ENCODE peak calls at places on chromosomes 7 and 10, in seven cellular contexts. U, Y, P, G, D, H and E are unnamed samples.

GRCh38 chr7:39741942-39742623 is 118.7 kb downstream of the RALA start:
- DNase-seq in U (no peak), H (no peak), P (no peak), G (no peak), Y (peak; percentile 29), D (peak; percentile 78), E (no peak)

GRCh38 chr10:9508616-9509015 is 1454.1 kb downstream of the GATA3 start:
- DNase-seq in U (no peak), H (no peak), D (no peak), P (no peak), Y (no peak), G (no peak), E (no peak)

GRCh38 chr7:102933763-102934162 is 21.0 kb downstream of the LRRC17 start:
- DNase-seq in G (peak; percentile 65), Y (no peak), D (peak; percentile 94), P (no peak), H (no peak), U (peak; percentile 78), E (no peak)

GRCh38 chr10:46516660-46517416 is 39.6 kb downstream of the GPRIN2 start:
- DNase-seq in D (no peak), Y (no peak), H (peak; percentile 70), G (no peak), U (peak; percentile 25), P (no peak), E (peak; percentile 70)

GRCh38 chr7:116979430-116979829 is 26.1 kb downstream of the ST7 start:
- DNase-seq in D (no peak), U (no peak), H (no peak), Y (no peak), G (no peak), P (no peak), E (no peak)

GRCh38 chr7:12444785-12445184 is 41.1 kb upstream of the VWDE start:
- DNase-seq in D (no peak), H (no peak), Y (no peak), U (no peak), P (no peak), G (no peak), E (no peak)

GRCh38 chr10:89683911-89684310 is 17.5 kb upstream of the KIF20B start:
- DNase-seq in P (no peak), D (no peak), G (no peak), U (no peak), H (no peak), Y (no peak), E (no peak)

GRCh38 chr7:117008849-117009531 is 55.7 kb downstream of the ST7 start:
- DNase-seq in D (no peak), U (no peak), G (no peak), Y (no peak), P (no peak), H (no peak), E (no peak)

DNA sequence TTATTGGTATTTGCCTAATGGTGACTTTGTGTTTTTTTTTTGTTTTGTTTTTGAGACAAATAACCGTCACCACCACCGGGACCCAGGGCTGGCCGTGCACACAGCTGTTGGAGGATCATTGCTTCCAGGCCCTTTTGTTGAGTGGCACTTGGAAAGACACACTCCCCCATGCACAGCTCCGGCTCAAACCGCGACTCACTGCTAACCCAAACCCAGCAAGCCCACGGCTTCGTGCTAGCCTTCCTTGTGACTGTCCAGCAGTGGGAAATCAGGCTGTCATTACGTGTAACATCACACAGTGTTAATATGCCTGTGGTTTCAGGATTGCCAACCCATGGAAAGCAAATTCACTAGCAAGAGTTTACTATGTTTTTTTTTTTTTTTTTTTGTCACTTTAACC is 17.4 kb downstream of the BNIP3 start:
- DNase-seq in U (no peak), H (no peak), D (no peak), Y (no peak), G (no peak), P (no peak), E (peak; percentile 65)
- H3K4me1 ChIP-seq in U (no peaks in the 10 kb centered on the region), H (no peaks in the 10 kb centered on the region), D (no peaks in the 10 kb centered on the region), Y (no peaks in the 10 kb centered on the region), G (no peaks in the 10 kb centered on the region), P (no peaks in the 10 kb centered on the region), E (peaks cover 6% of the 10 kb centered on the region)

GRCh38 chr7:44275829-44276570 is 49.4 kb downstream of the CAMK2B start:
- DNase-seq in Y (no peak), G (no peak), D (peak; percentile 94), H (peak; percentile 13), U (no peak), P (no peak), E (peak; percentile 22)
- H3K4me1 ChIP-seq in Y (no peaks in the 10 kb centered on the region), G (peaks cover 45% of the 10 kb centered on the region), D (peaks cover 20% of the 10 kb centered on the region), H (no peaks in the 10 kb centered on the region), U (no peaks in the 10 kb centered on the region), P (no peaks in the 10 kb centered on the region), E (no peaks in the 10 kb centered on the region)

GRCh38 chr7:43096875-43097274 is 15.6 kb upstream of the HECW1 start:
- DNase-seq in Y (no peak), G (no peak), U (no peak), P (no peak), H (no peak), D (no peak), E (no peak)
- H3K4me1 ChIP-seq in Y (no peaks in the 10 kb centered on the region), G (no peaks in the 10 kb centered on the region), U (no peaks in the 10 kb centered on the region), P (no peaks in the 10 kb centered on the region), H (no peaks in the 10 kb centered on the region), D (no peaks in the 10 kb centered on the region), E (no peaks in the 10 kb centered on the region)

GRCh38 chr10:34775044-34775637 is 40.0 kb downstream of the PARD3 start:
- DNase-seq in P (no peak), D (no peak), G (no peak), U (no peak), H (no peak), Y (no peak), E (no peak)
- H3K4me1 ChIP-seq in P (no peaks in the 10 kb centered on the region), D (no peaks in the 10 kb centered on the region), G (peaks cover 19% of the 10 kb centered on the region), U (peaks cover 84% of the 10 kb centered on the region), H (peaks cover 5% of the 10 kb centered on the region), Y (no peaks in the 10 kb centered on the region), E (no peaks in the 10 kb centered on the region)